ENCODE peak calls at places on chromosomes 7 and 10, in six cellular contexts. V is neuronal stem cell, X is mesenchymal stem cell, R is H1, U is trophoblast cell, S is mesendoderm. H is an unnamed sample.

GRCh38 chr10:26627320-26627719 is 70.2 kb upstream of the PDSS1 start:
- DNase-seq in U (no peak), X (no peak), R (no peak), S (peak; percentile 68), V (no peak), H (peak; percentile 57)

GRCh38 chr7:102260856-102261255 is 25.8 kb upstream of the SH2B2 start:
- DNase-seq in V (no peak), U (peak; percentile 50), X (peak; percentile 53), R (no peak), S (peak; percentile 67), H (no peak)

GRCh38 chr7:2008101-2008935 is 224.4 kb downstream of the MAD1L1 start:
- DNase-seq in V (no peak), X (no peak), R (no peak), S (no peak), U (no peak), H (peak; percentile 24)

GRCh38 chr10:79024716-79025112 is 44.1 kb upstream of the ZMIZ1 start:
- DNase-seq in V (no peak), R (no peak), X (no peak), U (no peak), S (peak; percentile 51), H (no peak)

GRCh38 chr10:96339956-96340904 is 18.6 kb downstream of the OPALIN start:
- DNase-seq in R (no peak), V (peak; percentile 67), X (peak; percentile 56), U (peak; percentile 99), S (peak; percentile 84), H (peak; percentile 78)

GRCh38 chr7:151016505-151016904 is 7.8 kb downstream of the ATG9B start:
- DNase-seq in U (no peak), X (no peak), R (no peak), V (no peak), S (no peak), H (no peak)

GRCh38 chr7:101817031-101817929 is at the start of gene CUX1:
- DNase-seq in V (no peak), S (peak; percentile 63), U (peak; percentile 68), R (no peak), X (peak; percentile 41), H (peak; percentile 33)

GRCh38 chr10:120538091-120538490 is 81.1 kb downstream of the PLPP4 start:
- DNase-seq in U (no peak), R (no peak), S (no peak), V (no peak), X (no peak), H (no peak)

GRCh38 chr7:96284240-96284639 is 37.7 kb downstream of the SLC25A13 start:
- DNase-seq in S (no peak), V (no peak), U (no peak), X (no peak), R (no peak), H (no peak)

GRCh38 chr10:123103944-123104343 is 31.8 kb upstream of the HMX3 start:
- DNase-seq in S (no peak), X (no peak), U (no peak), V (no peak), R (no peak), H (peak; percentile 46)

GRCh38 chr10:22598488-22598887 is 115.9 kb downstream of the PIP4K2A start:
- DNase-seq in V (no peak), X (peak; percentile 60), U (no peak), R (no peak), S (no peak), H (no peak)

GRCh38 chr10:86085136-86085535 is 281.5 kb downstream of the GRID1 start:
- DNase-seq in V (no peak), X (no peak), S (no peak), U (no peak), R (no peak), H (peak; percentile 17)

DNA sequence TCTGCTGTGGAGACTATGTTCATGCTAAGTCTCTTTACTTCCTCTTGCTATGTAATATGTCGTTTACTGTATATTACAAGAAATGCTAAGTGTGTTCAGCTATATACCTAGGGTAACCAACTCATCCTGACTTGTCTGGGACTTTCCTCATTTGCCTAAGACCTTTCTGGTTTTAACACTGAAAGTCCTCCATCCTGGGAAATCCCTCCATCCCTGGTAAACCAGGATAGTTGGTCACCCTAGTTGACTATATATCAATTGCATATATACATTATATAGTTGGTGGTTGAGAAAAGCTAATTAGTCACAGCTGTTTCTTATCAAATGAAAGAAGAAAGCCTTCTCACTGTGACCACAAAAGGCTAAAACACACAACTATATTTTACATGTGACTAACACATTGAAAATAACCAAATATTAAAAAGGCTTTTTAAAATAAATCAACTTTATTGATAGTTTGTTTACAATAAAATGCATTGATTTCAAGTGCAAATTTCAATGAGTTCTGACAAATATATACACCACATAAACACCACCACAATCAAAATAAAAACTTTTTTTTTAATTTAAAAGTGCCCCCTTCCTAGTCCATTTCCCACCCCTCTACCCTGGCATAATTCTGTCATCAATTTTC is 167.7 kb upstream of the INHBA start:
- DNase-seq in V (no peak), U (peak; percentile 33), S (no peak), R (no peak), X (peak; percentile 72), H (no peak)
- H2BK5ac ChIP-seq in V (no peak overlapping the region), U (no peak overlapping the region), S (no peak overlapping the region), R (no peak overlapping the region), X (no peak overlapping the region), H (no peak overlapping the region)

GRCh38 chr7:99876491-99876890 is 342 bp downstream of the OR2AE1 start:
- DNase-seq in V (no peak), R (no peak), U (peak; percentile 2), X (no peak), S (no peak), H (no peak)

GRCh38 chr7:99876933-99877332 is at the start of gene OR2AE1:
- DNase-seq in V (no peak), U (no peak), S (no peak), R (no peak), X (no peak), H (no peak)

GRCh38 chr7:99881370-99881769 is 4.5 kb upstream of the OR2AE1 start:
- DNase-seq in R (no peak), U (no peak), X (no peak), V (no peak), S (no peak), H (no peak)
- H2AK5ac ChIP-seq in R (no peak overlapping the region), U (no peak overlapping the region), X (no peak overlapping the region), V (no peak overlapping the region), S (no peak overlapping the region), H (no peak overlapping the region)

GRCh38 chr10:114754445-114755320 is 66.9 kb upstream of the FHIP2A start:
- DNase-seq in R (no peak), V (no peak), X (peak; percentile 18), S (peak; percentile 74), U (peak; percentile 33), H (no peak)
- H2BK120ac ChIP-seq in R (no peak overlapping the region), V (no peak overlapping the region), X (no peak overlapping the region), S (no peak overlapping the region), U (no peak overlapping the region), H (no peak overlapping the region)

DNA sequence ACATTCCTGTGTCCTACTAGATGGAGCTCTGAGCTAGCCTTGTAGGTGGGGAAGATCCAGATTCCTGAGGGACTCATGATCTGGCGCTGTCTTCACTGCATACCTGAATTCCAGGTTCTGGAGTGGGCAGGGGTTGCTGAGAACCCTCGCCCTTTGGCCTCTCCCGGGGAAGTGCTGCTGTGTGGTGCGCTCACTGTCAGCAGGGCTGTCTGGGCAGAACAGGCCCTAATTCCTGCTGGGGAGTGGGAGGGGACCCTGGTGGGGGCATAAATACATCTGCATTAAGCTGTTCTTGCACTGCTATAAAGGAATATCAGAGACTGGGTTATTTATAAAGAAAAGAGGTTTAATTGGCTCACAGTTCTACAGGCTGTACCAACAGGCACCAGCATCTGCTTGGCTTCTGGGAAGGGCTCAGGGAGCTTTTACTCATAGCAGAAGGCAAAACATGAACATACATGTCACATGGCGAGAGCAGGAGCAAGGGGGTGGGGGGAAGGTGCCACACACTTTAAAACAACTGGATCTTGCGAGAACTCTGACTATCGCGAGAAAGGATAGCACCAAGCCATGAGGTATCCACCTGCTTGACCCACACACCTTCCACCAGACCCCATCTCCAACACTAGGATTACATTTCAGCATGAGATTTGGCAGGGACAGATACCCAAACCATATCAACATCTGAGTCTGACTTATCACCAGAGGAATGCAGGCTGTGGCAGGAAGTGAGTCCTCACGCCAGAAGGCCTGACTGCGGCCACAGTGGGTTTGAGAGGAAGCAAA is 115.0 kb downstream of the ADCY1 start:
- DNase-seq in X (peak; percentile 72), R (no peak), V (no peak), S (peak; percentile 72), U (no peak), H (peak; percentile 19)
- H2BK5ac ChIP-seq in X (no peak overlapping the region), R (no peak overlapping the region), V (no peak overlapping the region), S (no peak overlapping the region), U (no peak overlapping the region), H (no peak overlapping the region)

GRCh38 chr7:45874408-45875131 is 1.7 kb upstream of the CCDC201 start:
- DNase-seq in U (peak; percentile 48), V (no peak), X (peak; percentile 87), R (no peak), S (no peak), H (no peak)

GRCh38 chr7:45873035-45873354 is at the start of gene CCDC201:
- DNase-seq in S (no peak), X (no peak), R (no peak), V (no peak), U (no peak), H (no peak)

GRCh38 chr7:45869426-45869825 is 3.5 kb downstream of the CCDC201 start:
- DNase-seq in S (no peak), V (no peak), X (peak; percentile 59), R (no peak), U (peak; percentile 71), H (no peak)

GRCh38 chr7:45873355-45873754 is 473 bp upstream of the CCDC201 start:
- DNase-seq in U (no peak), X (no peak), V (no peak), S (no peak), R (no peak), H (peak; percentile 28)

DNA sequence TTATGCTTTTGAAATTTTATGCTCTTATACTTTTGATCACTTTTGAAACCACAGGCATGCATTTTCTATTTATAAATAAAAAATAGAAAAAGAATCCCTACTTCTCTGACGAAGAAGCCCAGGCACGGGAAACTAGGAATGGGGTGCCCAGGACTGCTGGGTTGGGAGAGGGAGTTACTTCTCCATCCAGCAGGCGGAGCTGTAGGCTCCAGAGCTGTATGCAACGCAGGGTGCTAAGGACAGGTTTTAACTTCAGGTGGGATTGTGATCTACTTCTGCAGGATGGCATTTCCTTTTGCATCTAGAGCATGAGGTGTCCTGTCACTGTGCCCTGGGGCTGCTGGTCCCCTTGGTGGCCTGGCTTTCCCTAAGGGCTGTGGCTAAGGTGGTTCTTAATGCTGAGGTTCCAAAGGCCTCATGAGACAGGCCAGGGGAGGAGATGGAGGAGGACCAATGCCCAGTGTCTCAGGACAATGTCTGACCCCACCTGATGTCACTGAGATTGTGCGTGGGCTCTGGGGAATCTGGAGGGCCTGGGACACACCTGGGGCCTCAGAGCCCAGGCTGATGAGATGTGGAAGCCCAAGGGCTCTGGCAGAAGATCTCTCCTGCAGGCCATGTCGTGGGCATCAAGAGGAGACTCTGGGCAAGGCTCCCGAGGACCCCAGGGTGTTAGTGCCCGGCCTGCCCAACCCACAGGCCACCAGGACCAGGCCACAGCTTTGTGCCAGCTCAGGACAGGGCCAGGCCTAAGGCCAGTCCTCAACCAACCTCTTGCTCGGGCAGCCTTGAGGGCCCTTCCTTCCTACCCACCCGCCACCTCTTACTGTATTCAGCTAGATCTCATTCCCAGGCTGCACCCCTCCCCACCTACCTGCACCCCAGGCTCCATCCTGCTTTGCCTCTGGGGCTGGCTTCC is 507 bp downstream of the CCDC201 start:
- DNase-seq in X (peak; percentile 11), R (no peak), U (peak; percentile 28), V (peak; percentile 26), S (peak; percentile 58), H (peak; percentile 60)
- H2AK5ac ChIP-seq in X (no peak overlapping the region), R (no peak overlapping the region), U (no peak overlapping the region), V (no peak overlapping the region), S (no peak overlapping the region), H (no peak overlapping the region)

GRCh38 chr10:16987129-16987670 is 142.4 kb downstream of the CUBN start:
- DNase-seq in R (no peak), S (no peak), U (no peak), V (no peak), X (peak; percentile 81), H (no peak)
- H2BK120ac ChIP-seq in R (peak overlapping the region; percentile 75), S (no peak overlapping the region), U (no peak overlapping the region), V (no peak overlapping the region), X (peak overlapping the region; percentile 74), H (no peak overlapping the region)